ENCODE peak calls at places on chromosomes 4 and X, in eight cellular contexts. One of them, this sample, is unnamed. For H3K9me3, the result is how much of the 10 kb centered on the place peaks cover.

GRCh38 chr4:123444298-123444731 is 47.7 kb downstream of the SPRY1 start:
- DNase-seq in cardiac muscle cell: peak
- DNase-seq in MM.1S: no peak
- DNase-seq in GM23248: no peak
- DNase-seq in uterus: peak
- DNase-seq in CD8-positive, alpha-beta T cell: peak
- DNase-seq in A549: no peak
- DNase-seq in IMR-90: peak
- DNase-seq in this sample: no peak

GRCh38 chr4:96992443-96992842 is 1150.8 kb downstream of the STPG2 start:
- DNase-seq in cardiac muscle cell: no peak
- DNase-seq in uterus: no peak
- DNase-seq in MM.1S: no peak
- DNase-seq in CD8-positive, alpha-beta T cell: no peak
- DNase-seq in GM23248: no peak
- DNase-seq in A549: no peak
- DNase-seq in IMR-90: no peak
- DNase-seq in this sample: no peak

GRCh38 chr4:94131212-94131611 is 76.5 kb upstream of the SMARCAD1 start:
- DNase-seq in MM.1S: no peak
- DNase-seq in CD8-positive, alpha-beta T cell: no peak
- DNase-seq in cardiac muscle cell: no peak
- DNase-seq in IMR-90: no peak
- DNase-seq in GM23248: peak
- DNase-seq in A549: no peak
- DNase-seq in uterus: no peak
- DNase-seq in this sample: no peak

GRCh38 chr4:19285146-19285545 is 966.6 kb upstream of the SLIT2 start:
- DNase-seq in cardiac muscle cell: no peak
- DNase-seq in A549: no peak
- DNase-seq in CD8-positive, alpha-beta T cell: no peak
- DNase-seq in IMR-90: no peak
- DNase-seq in GM23248: no peak
- DNase-seq in MM.1S: no peak
- DNase-seq in uterus: no peak
- DNase-seq in this sample: no peak

GRCh38 chr4:188031751-188032150 is 36.2 kb downstream of the ZFP42 start:
- DNase-seq in MM.1S: no peak
- DNase-seq in cardiac muscle cell: no peak
- DNase-seq in uterus: no peak
- DNase-seq in IMR-90: no peak
- DNase-seq in GM23248: no peak
- DNase-seq in A549: no peak
- DNase-seq in CD8-positive, alpha-beta T cell: no peak
- DNase-seq in this sample: no peak

GRCh38 chr4:7806724-7807123 is 132.9 kb downstream of the AFAP1 start:
- DNase-seq in IMR-90: no peak
- DNase-seq in uterus: no peak
- DNase-seq in MM.1S: no peak
- DNase-seq in CD8-positive, alpha-beta T cell: no peak
- DNase-seq in cardiac muscle cell: no peak
- DNase-seq in GM23248: no peak
- DNase-seq in A549: no peak
- DNase-seq in this sample: no peak

GRCh38 chr4:168831585-168831918 is 178.5 kb downstream of the CBR4 start:
- DNase-seq in uterus: no peak
- DNase-seq in CD8-positive, alpha-beta T cell: no peak
- DNase-seq in A549: no peak
- DNase-seq in IMR-90: no peak
- DNase-seq in GM23248: peak
- DNase-seq in MM.1S: no peak
- DNase-seq in cardiac muscle cell: no peak
- DNase-seq in this sample: no peak

GRCh38 chr4:129326810-129327209 is 230.9 kb downstream of the C4orf33 start:
- DNase-seq in cardiac muscle cell: no peak
- DNase-seq in CD8-positive, alpha-beta T cell: no peak
- DNase-seq in GM23248: no peak
- DNase-seq in IMR-90: no peak
- DNase-seq in uterus: no peak
- DNase-seq in MM.1S: no peak
- DNase-seq in A549: no peak
- DNase-seq in this sample: no peak

GRCh38 chrX:135295238-135295943 is 13.9 kb upstream of the ETDC start:
- DNase-seq in IMR-90: peak
- DNase-seq in cardiac muscle cell: peak
- DNase-seq in MM.1S: peak
- DNase-seq in GM23248: no peak
- DNase-seq in A549: no peak
- DNase-seq in CD8-positive, alpha-beta T cell: peak
- DNase-seq in uterus: peak
- DNase-seq in this sample: peak

GRCh38 chr4:26256016-26256415 is 64.8 kb upstream of the RBPJ start:
- DNase-seq in cardiac muscle cell: no peak
- DNase-seq in A549: no peak
- DNase-seq in MM.1S: no peak
- DNase-seq in IMR-90: peak
- DNase-seq in GM23248: peak
- DNase-seq in uterus: no peak
- DNase-seq in CD8-positive, alpha-beta T cell: no peak
- DNase-seq in this sample: no peak

GRCh38 chr4:2827874-2828751 is 15.5 kb upstream of the ADD1 start:
- DNase-seq in IMR-90: no peak
- DNase-seq in cardiac muscle cell: no peak
- DNase-seq in A549: no peak
- DNase-seq in GM23248: no peak
- DNase-seq in MM.1S: no peak
- DNase-seq in uterus: no peak
- DNase-seq in CD8-positive, alpha-beta T cell: no peak
- DNase-seq in this sample: no peak

GRCh38 chr4:10099521-10100325 is 16.9 kb downstream of the WDR1 start:
- DNase-seq in GM23248: no peak
- DNase-seq in uterus: no peak
- DNase-seq in A549: no peak
- DNase-seq in cardiac muscle cell: no peak
- DNase-seq in IMR-90: no peak
- DNase-seq in MM.1S: no peak
- DNase-seq in CD8-positive, alpha-beta T cell: no peak
- DNase-seq in this sample: no peak

GRCh38 chr4:6935961-6936360 is 26.3 kb downstream of the TBC1D14 start:
- DNase-seq in CD8-positive, alpha-beta T cell: no peak
- DNase-seq in cardiac muscle cell: no peak
- DNase-seq in uterus: no peak
- DNase-seq in MM.1S: no peak
- DNase-seq in IMR-90: no peak
- DNase-seq in A549: no peak
- DNase-seq in GM23248: no peak
- DNase-seq in this sample: no peak

GRCh38 chr4:74408639-74409038 is 36.3 kb upstream of the AREG start:
- DNase-seq in IMR-90: peak
- DNase-seq in GM23248: peak
- DNase-seq in CD8-positive, alpha-beta T cell: no peak
- DNase-seq in uterus: no peak
- DNase-seq in cardiac muscle cell: no peak
- DNase-seq in A549: no peak
- DNase-seq in MM.1S: no peak
- DNase-seq in this sample: no peak

GRCh38 chrX:12174358-12174757 is 36.1 kb downstream of the FRMPD4 start:
- DNase-seq in A549: no peak
- DNase-seq in MM.1S: no peak
- DNase-seq in uterus: no peak
- DNase-seq in GM23248: no peak
- DNase-seq in CD8-positive, alpha-beta T cell: no peak
- DNase-seq in IMR-90: peak
- DNase-seq in cardiac muscle cell: no peak
- DNase-seq in this sample: no peak

GRCh38 chr4:139782926-139783542 is 117.4 kb downstream of the MGST2 start:
- DNase-seq in A549: no peak
- DNase-seq in cardiac muscle cell: no peak
- DNase-seq in CD8-positive, alpha-beta T cell: no peak
- DNase-seq in MM.1S: no peak
- DNase-seq in uterus: no peak
- DNase-seq in IMR-90: no peak
- DNase-seq in GM23248: no peak
- DNase-seq in this sample: no peak
- H3K27ac ChIP-seq in A549: no peak
- H3K27ac ChIP-seq in cardiac muscle cell: peak
- H3K27ac ChIP-seq in CD8-positive, alpha-beta T cell: no peak
- H3K27ac ChIP-seq in MM.1S: no peak
- H3K27ac ChIP-seq in uterus: no peak
- H3K27ac ChIP-seq in IMR-90: no peak
- H3K27ac ChIP-seq in GM23248: no peak
- H3K27ac ChIP-seq in this sample: no peak

DNA sequence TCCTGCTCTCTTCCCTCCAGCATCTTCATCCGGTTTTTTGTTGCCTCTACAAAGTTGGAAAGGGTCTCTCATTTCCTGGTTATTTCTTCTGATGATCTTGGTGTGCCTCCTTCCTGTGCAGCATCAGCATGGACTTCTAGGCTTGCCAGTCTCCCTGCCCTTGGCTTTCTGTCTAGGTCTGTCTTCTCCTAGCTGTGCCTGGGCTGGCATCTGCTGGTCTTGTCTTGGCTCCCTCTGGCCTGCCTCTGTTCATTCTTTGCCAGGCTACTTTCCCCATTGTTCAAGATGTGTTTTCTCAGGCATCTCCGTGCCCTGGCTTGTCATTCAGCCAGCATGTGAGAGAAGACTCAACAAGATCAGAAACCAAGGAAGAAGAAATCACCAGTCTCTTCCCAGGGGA is 9.7 kb downstream of the ZNF275 start:
- DNase-seq in IMR-90: no peak
- DNase-seq in uterus: no peak
- DNase-seq in CD8-positive, alpha-beta T cell: no peak
- DNase-seq in GM23248: no peak
- DNase-seq in MM.1S: no peak
- DNase-seq in A549: no peak
- DNase-seq in cardiac muscle cell: no peak
- DNase-seq in this sample: no peak
- H3K9me3 ChIP-seq in IMR-90: under half
- H3K9me3 ChIP-seq in uterus: under half
- H3K9me3 ChIP-seq in CD8-positive, alpha-beta T cell: under half
- H3K9me3 ChIP-seq in GM23248: under half
- H3K9me3 ChIP-seq in MM.1S: under half
- H3K9me3 ChIP-seq in A549: under half
- H3K9me3 ChIP-seq in cardiac muscle cell: under half
- H3K9me3 ChIP-seq in this sample: under half

GRCh38 chr4:81512945-81513584 is 41.4 kb upstream of the RASGEF1B start:
- DNase-seq in MM.1S: no peak
- DNase-seq in uterus: no peak
- DNase-seq in A549: no peak
- DNase-seq in IMR-90: no peak
- DNase-seq in cardiac muscle cell: no peak
- DNase-seq in GM23248: no peak
- DNase-seq in CD8-positive, alpha-beta T cell: no peak
- DNase-seq in this sample: no peak
- H3K27ac ChIP-seq in MM.1S: no peak
- H3K27ac ChIP-seq in uterus: no peak
- H3K27ac ChIP-seq in A549: no peak
- H3K27ac ChIP-seq in IMR-90: no peak
- H3K27ac ChIP-seq in cardiac muscle cell: no peak
- H3K27ac ChIP-seq in GM23248: no peak
- H3K27ac ChIP-seq in CD8-positive, alpha-beta T cell: no peak
- H3K27ac ChIP-seq in this sample: no peak

GRCh38 chr4:48997962-48998361 is 11.9 kb downstream of the CWH43 start:
- DNase-seq in GM23248: no peak
- DNase-seq in MM.1S: no peak
- DNase-seq in uterus: no peak
- DNase-seq in A549: no peak
- DNase-seq in cardiac muscle cell: no peak
- DNase-seq in CD8-positive, alpha-beta T cell: no peak
- DNase-seq in IMR-90: no peak
- DNase-seq in this sample: no peak

GRCh38 chr4:48998440-48998839 is 12.4 kb downstream of the CWH43 start:
- DNase-seq in GM23248: no peak
- DNase-seq in MM.1S: no peak
- DNase-seq in A549: no peak
- DNase-seq in uterus: no peak
- DNase-seq in IMR-90: no peak
- DNase-seq in cardiac muscle cell: no peak
- DNase-seq in CD8-positive, alpha-beta T cell: no peak
- DNase-seq in this sample: no peak

GRCh38 chr4:49002931-49003330 is 16.9 kb downstream of the CWH43 start:
- DNase-seq in IMR-90: no peak
- DNase-seq in CD8-positive, alpha-beta T cell: no peak
- DNase-seq in cardiac muscle cell: no peak
- DNase-seq in A549: no peak
- DNase-seq in uterus: no peak
- DNase-seq in MM.1S: no peak
- DNase-seq in GM23248: no peak
- DNase-seq in this sample: no peak

DNA sequence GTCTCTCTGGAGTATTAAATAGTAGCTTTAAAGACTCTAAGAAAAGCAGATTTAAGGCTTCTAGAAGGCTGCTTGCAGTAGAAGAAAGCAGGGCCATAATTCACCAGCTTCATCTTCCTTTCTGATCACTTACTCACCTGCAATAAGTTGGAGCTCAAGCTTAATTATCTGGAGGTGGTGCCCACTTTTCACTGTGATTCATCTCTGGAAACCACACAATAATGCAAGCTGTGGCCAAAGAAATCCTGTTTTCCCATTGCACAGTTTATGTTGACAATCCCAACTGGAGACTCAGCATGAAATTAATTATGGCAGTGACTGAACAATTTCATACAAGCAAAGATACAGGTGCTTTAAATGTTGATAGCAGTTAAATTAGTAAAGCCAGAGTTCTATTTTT is 14.7 kb downstream of the CWH43 start:
- DNase-seq in uterus: no peak
- DNase-seq in A549: no peak
- DNase-seq in IMR-90: no peak
- DNase-seq in MM.1S: no peak
- DNase-seq in CD8-positive, alpha-beta T cell: no peak
- DNase-seq in cardiac muscle cell: no peak
- DNase-seq in GM23248: no peak
- DNase-seq in this sample: no peak
- H3K9me3 ChIP-seq in uterus: under half
- H3K9me3 ChIP-seq in A549: under half
- H3K9me3 ChIP-seq in IMR-90: under half
- H3K9me3 ChIP-seq in MM.1S: under half
- H3K9me3 ChIP-seq in CD8-positive, alpha-beta T cell: under half
- H3K9me3 ChIP-seq in cardiac muscle cell: under half
- H3K9me3 ChIP-seq in GM23248: under half
- H3K9me3 ChIP-seq in this sample: under half

This sample was measured in effector memory CD4-positive, alpha-beta T cell.